ENCODE peak calls at places on chromosomes 4 and X, in seven cellular contexts. One of them, this sample, is unnamed.

GRCh38 chr4:139509727-139510410 is 46.1 kb downstream of the SETD7 start:
- DNase-seq in fibroblast of villous mesenchyme: peak
- DNase-seq in spleen: no peak
- DNase-seq in upper lobe of right lung: no peak
- DNase-seq in A549: no peak
- DNase-seq in BJ: no peak
- DNase-seq in CD8-positive, alpha-beta T cell: no peak
- DNase-seq in this sample: no peak

GRCh38 chr4:177250056-177250696 is 59.5 kb upstream of the NEIL3 start:
- DNase-seq in CD8-positive, alpha-beta T cell: peak
- DNase-seq in BJ: no peak
- DNase-seq in spleen: peak
- DNase-seq in upper lobe of right lung: peak
- DNase-seq in fibroblast of villous mesenchyme: peak
- DNase-seq in A549: peak
- DNase-seq in this sample: peak

GRCh38 chrX:80237072-80237471 is 183.2 kb upstream of the TENT5D start:
- DNase-seq in A549: no peak
- DNase-seq in BJ: no peak
- DNase-seq in upper lobe of right lung: no peak
- DNase-seq in CD8-positive, alpha-beta T cell: no peak
- DNase-seq in spleen: no peak
- DNase-seq in fibroblast of villous mesenchyme: no peak
- DNase-seq in this sample: no peak

GRCh38 chrX:150219374-150220185 is 143.5 kb upstream of the MAMLD1 start:
- DNase-seq in spleen: peak
- DNase-seq in A549: no peak
- DNase-seq in fibroblast of villous mesenchyme: peak
- DNase-seq in BJ: no peak
- DNase-seq in upper lobe of right lung: no peak
- DNase-seq in CD8-positive, alpha-beta T cell: no peak
- DNase-seq in this sample: peak

GRCh38 chr4:82346126-82346525 is 27.7 kb downstream of the HNRNPD start:
- DNase-seq in spleen: no peak
- DNase-seq in upper lobe of right lung: no peak
- DNase-seq in CD8-positive, alpha-beta T cell: no peak
- DNase-seq in fibroblast of villous mesenchyme: no peak
- DNase-seq in A549: no peak
- DNase-seq in BJ: no peak
- DNase-seq in this sample: no peak

GRCh38 chr4:75849459-75849858 is 52.8 kb downstream of the PPEF2 start:
- DNase-seq in fibroblast of villous mesenchyme: no peak
- DNase-seq in upper lobe of right lung: no peak
- DNase-seq in CD8-positive, alpha-beta T cell: no peak
- DNase-seq in BJ: no peak
- DNase-seq in A549: no peak
- DNase-seq in spleen: no peak
- DNase-seq in this sample: no peak

GRCh38 chr4:76896731-76897521 is 1.0 kb downstream of the SOWAHB start:
- DNase-seq in CD8-positive, alpha-beta T cell: no peak
- DNase-seq in spleen: no peak
- DNase-seq in A549: peak
- DNase-seq in upper lobe of right lung: peak
- DNase-seq in fibroblast of villous mesenchyme: peak
- DNase-seq in BJ: no peak
- DNase-seq in this sample: peak

GRCh38 chr4:136928957-136929411 is 603.3 kb downstream of the PCDH18 start:
- DNase-seq in BJ: no peak
- DNase-seq in A549: no peak
- DNase-seq in spleen: no peak
- DNase-seq in CD8-positive, alpha-beta T cell: no peak
- DNase-seq in fibroblast of villous mesenchyme: no peak
- DNase-seq in upper lobe of right lung: no peak
- DNase-seq in this sample: no peak

GRCh38 chr4:15890246-15890829 is 48.2 kb downstream of the FGFBP1 start:
- DNase-seq in A549: no peak
- DNase-seq in CD8-positive, alpha-beta T cell: no peak
- DNase-seq in upper lobe of right lung: no peak
- DNase-seq in BJ: no peak
- DNase-seq in fibroblast of villous mesenchyme: no peak
- DNase-seq in spleen: no peak
- DNase-seq in this sample: no peak

GRCh38 chr4:147108409-147108808 is 162.7 kb upstream of the TTC29 start:
- DNase-seq in spleen: no peak
- DNase-seq in A549: no peak
- DNase-seq in upper lobe of right lung: no peak
- DNase-seq in fibroblast of villous mesenchyme: no peak
- DNase-seq in CD8-positive, alpha-beta T cell: no peak
- DNase-seq in BJ: no peak
- DNase-seq in this sample: peak

GRCh38 chr4:169116270-169116901 is 106.3 kb upstream of the CBR4 start:
- DNase-seq in CD8-positive, alpha-beta T cell: no peak
- DNase-seq in BJ: no peak
- DNase-seq in A549: no peak
- DNase-seq in upper lobe of right lung: no peak
- DNase-seq in spleen: no peak
- DNase-seq in fibroblast of villous mesenchyme: no peak
- DNase-seq in this sample: no peak

GRCh38 chr4:139018971-139019758 is 3.6 kb downstream of the NOCT start:
- DNase-seq in upper lobe of right lung: no peak
- DNase-seq in BJ: peak
- DNase-seq in CD8-positive, alpha-beta T cell: no peak
- DNase-seq in spleen: no peak
- DNase-seq in A549: no peak
- DNase-seq in fibroblast of villous mesenchyme: peak
- DNase-seq in this sample: peak

GRCh38 chr4:148345509-148345908 is 96.7 kb downstream of the NR3C2 start:
- DNase-seq in upper lobe of right lung: no peak
- DNase-seq in CD8-positive, alpha-beta T cell: no peak
- DNase-seq in fibroblast of villous mesenchyme: no peak
- DNase-seq in spleen: no peak
- DNase-seq in BJ: no peak
- DNase-seq in A549: no peak
- DNase-seq in this sample: no peak

GRCh38 chrX:151386838-151387459 is 10.1 kb upstream of the VMA21 start:
- DNase-seq in BJ: no peak
- DNase-seq in A549: no peak
- DNase-seq in fibroblast of villous mesenchyme: peak
- DNase-seq in CD8-positive, alpha-beta T cell: no peak
- DNase-seq in spleen: no peak
- DNase-seq in upper lobe of right lung: no peak
- DNase-seq in this sample: no peak

GRCh38 chrX:110417128-110417527 is 58.5 kb downstream of the RTL9 start:
- DNase-seq in upper lobe of right lung: no peak
- DNase-seq in A549: no peak
- DNase-seq in BJ: no peak
- DNase-seq in spleen: no peak
- DNase-seq in fibroblast of villous mesenchyme: no peak
- DNase-seq in CD8-positive, alpha-beta T cell: no peak
- DNase-seq in this sample: no peak

GRCh38 chr4:84167579-84167978 is 331.5 kb downstream of the NKX6-1 start:
- DNase-seq in upper lobe of right lung: no peak
- DNase-seq in fibroblast of villous mesenchyme: no peak
- DNase-seq in CD8-positive, alpha-beta T cell: no peak
- DNase-seq in spleen: no peak
- DNase-seq in A549: no peak
- DNase-seq in BJ: no peak
- DNase-seq in this sample: no peak

GRCh38 chr4:185307136-185307950 is 88.4 kb downstream of the LRP2BP start:
- DNase-seq in fibroblast of villous mesenchyme: no peak
- DNase-seq in CD8-positive, alpha-beta T cell: no peak
- DNase-seq in spleen: no peak
- DNase-seq in upper lobe of right lung: no peak
- DNase-seq in BJ: no peak
- DNase-seq in A549: no peak
- DNase-seq in this sample: no peak

GRCh38 chr4:187887886-187888285 is 107.7 kb upstream of the ZFP42 start:
- DNase-seq in fibroblast of villous mesenchyme: no peak
- DNase-seq in upper lobe of right lung: no peak
- DNase-seq in A549: no peak
- DNase-seq in BJ: no peak
- DNase-seq in spleen: no peak
- DNase-seq in CD8-positive, alpha-beta T cell: no peak
- DNase-seq in this sample: no peak

GRCh38 chr4:186016796-186017195 is 52.2 kb upstream of the TLR3 start:
- DNase-seq in CD8-positive, alpha-beta T cell: no peak
- DNase-seq in spleen: no peak
- DNase-seq in upper lobe of right lung: no peak
- DNase-seq in A549: no peak
- DNase-seq in fibroblast of villous mesenchyme: no peak
- DNase-seq in BJ: no peak
- DNase-seq in this sample: no peak

GRCh38 chr4:1293981-1294380 is 4.3 kb downstream of the MAEA start:
- DNase-seq in upper lobe of right lung: no peak
- DNase-seq in A549: no peak
- DNase-seq in CD8-positive, alpha-beta T cell: no peak
- DNase-seq in spleen: peak
- DNase-seq in BJ: no peak
- DNase-seq in fibroblast of villous mesenchyme: peak
- DNase-seq in this sample: no peak

GRCh38 chr4:1291091-1291490 is 1.4 kb downstream of the MAEA start:
- DNase-seq in fibroblast of villous mesenchyme: no peak
- DNase-seq in CD8-positive, alpha-beta T cell: no peak
- DNase-seq in upper lobe of right lung: no peak
- DNase-seq in spleen: peak
- DNase-seq in BJ: no peak
- DNase-seq in A549: no peak
- DNase-seq in this sample: no peak

GRCh38 chr4:1290165-1290977 is 680 bp downstream of the MAEA start:
- DNase-seq in upper lobe of right lung: no peak
- DNase-seq in CD8-positive, alpha-beta T cell: no peak
- DNase-seq in A549: no peak
- DNase-seq in fibroblast of villous mesenchyme: peak
- DNase-seq in spleen: peak
- DNase-seq in BJ: no peak
- DNase-seq in this sample: peak

GRCh38 chr4:1293531-1293941 is 3.8 kb downstream of the MAEA start:
- DNase-seq in A549: no peak
- DNase-seq in upper lobe of right lung: no peak
- DNase-seq in BJ: no peak
- DNase-seq in fibroblast of villous mesenchyme: no peak
- DNase-seq in spleen: peak
- DNase-seq in CD8-positive, alpha-beta T cell: no peak
- DNase-seq in this sample: no peak

DNA sequence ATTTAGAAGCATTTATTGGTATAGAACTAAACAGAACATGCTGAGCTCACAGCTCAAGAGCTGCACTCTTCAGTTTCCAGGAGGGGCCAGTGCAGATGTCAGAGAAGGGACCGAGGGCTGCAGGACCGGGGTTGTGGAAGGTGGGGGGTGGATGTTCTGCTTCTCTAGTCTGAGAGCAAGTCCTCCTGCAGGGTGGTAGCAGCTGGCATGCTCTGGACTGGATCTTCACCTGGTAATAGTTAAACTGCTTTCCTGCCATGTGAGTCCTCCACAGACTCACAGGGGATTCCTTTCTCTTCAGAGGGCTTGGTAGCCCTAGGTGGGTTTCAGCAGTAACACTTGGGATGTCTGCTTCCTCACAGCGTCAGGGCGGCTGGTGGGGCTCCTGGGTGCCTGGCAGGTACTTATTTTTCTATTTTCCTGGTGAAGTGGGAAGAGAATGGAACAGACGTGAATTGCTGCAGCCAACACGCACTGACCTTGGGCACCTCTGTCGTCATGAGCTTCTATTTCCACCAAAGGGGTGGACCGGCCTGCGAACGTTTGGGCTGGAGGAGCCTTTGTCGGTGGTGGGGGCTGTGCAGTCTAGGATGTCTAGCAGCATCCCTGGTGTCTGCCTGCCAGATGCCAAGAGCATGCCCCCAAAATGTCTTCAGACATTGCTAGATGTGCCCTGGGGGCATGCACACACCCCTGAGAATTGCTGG is 2.5 kb downstream of the MAEA start:
- DNase-seq in A549: no peak
- DNase-seq in upper lobe of right lung: no peak
- DNase-seq in BJ: no peak
- DNase-seq in CD8-positive, alpha-beta T cell: no peak
- DNase-seq in spleen: peak
- DNase-seq in fibroblast of villous mesenchyme: no peak
- DNase-seq in this sample: no peak
- H3K4me3 ChIP-seq in A549: no peak
- H3K4me3 ChIP-seq in upper lobe of right lung: no peak
- H3K4me3 ChIP-seq in BJ: no peak
- H3K4me3 ChIP-seq in CD8-positive, alpha-beta T cell: no peak
- H3K4me3 ChIP-seq in spleen: no peak
- H3K4me3 ChIP-seq in fibroblast of villous mesenchyme: no peak
- H3K4me3 ChIP-seq in this sample: no peak

GRCh38 chr4:23819041-23819511 is 70.8 kb downstream of the PPARGC1A start:
- DNase-seq in upper lobe of right lung: no peak
- DNase-seq in BJ: peak
- DNase-seq in CD8-positive, alpha-beta T cell: no peak
- DNase-seq in A549: no peak
- DNase-seq in fibroblast of villous mesenchyme: peak
- DNase-seq in spleen: no peak
- DNase-seq in this sample: peak
- TF ChIP-seq CTCF in upper lobe of right lung: no peak
- TF ChIP-seq CTCF in BJ: no peak
- TF ChIP-seq CTCF in CD8-positive, alpha-beta T cell: no peak
- TF ChIP-seq CTCF in A549: no peak
- TF ChIP-seq CTCF in fibroblast of villous mesenchyme: no peak
- TF ChIP-seq CTCF in spleen: no peak
- TF ChIP-seq CTCF in this sample: no peak

DNA sequence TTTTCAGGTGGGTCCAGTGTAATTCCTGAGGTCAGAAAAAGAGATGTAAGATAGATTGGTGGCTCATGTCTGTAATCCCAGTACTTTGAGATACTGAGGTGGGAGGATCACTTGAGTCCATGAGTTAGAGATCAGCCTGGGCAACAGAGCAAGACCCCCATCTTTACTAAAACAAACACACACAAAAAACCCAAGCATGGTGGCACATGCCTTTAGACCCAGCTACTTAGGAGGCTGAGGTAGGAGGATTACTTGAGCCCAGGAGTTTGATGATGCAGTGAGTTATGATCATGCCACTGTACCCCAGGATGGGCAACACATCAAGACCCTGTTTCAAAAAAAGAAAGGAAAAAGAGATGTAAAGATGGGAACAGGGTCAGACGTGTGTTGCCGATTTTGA is 857.4 kb upstream of the NDST4 start:
- DNase-seq in fibroblast of villous mesenchyme: no peak
- DNase-seq in A549: no peak
- DNase-seq in upper lobe of right lung: no peak
- DNase-seq in CD8-positive, alpha-beta T cell: no peak
- DNase-seq in spleen: no peak
- DNase-seq in BJ: no peak
- DNase-seq in this sample: no peak
- H3K4me3 ChIP-seq in fibroblast of villous mesenchyme: no peak
- H3K4me3 ChIP-seq in A549: no peak
- H3K4me3 ChIP-seq in upper lobe of right lung: no peak
- H3K4me3 ChIP-seq in CD8-positive, alpha-beta T cell: no peak
- H3K4me3 ChIP-seq in spleen: no peak
- H3K4me3 ChIP-seq in BJ: no peak
- H3K4me3 ChIP-seq in this sample: no peak

DNA sequence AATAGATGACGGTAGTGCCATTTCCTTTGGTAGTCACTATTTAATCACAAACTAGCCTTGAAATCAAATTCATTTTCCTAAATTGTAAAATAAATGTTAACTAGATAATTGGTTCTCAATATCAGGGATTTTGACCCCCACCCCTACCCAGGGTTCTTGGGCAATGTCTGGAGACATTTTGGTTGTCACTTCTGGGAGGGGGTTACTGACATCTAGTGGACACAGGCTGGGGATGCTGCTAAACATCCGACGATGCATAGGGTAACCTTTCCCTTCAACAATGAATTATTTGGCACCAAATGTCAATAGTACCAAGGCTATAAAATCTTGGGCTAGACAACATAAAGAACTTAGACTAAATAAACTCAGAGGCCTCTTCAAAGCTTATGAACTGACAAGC is 285.8 kb upstream of the TRPC5 start:
- DNase-seq in BJ: no peak
- DNase-seq in spleen: no peak
- DNase-seq in A549: no peak
- DNase-seq in CD8-positive, alpha-beta T cell: no peak
- DNase-seq in fibroblast of villous mesenchyme: no peak
- DNase-seq in upper lobe of right lung: no peak
- DNase-seq in this sample: no peak
- TF ChIP-seq CTCF in BJ: no peak
- TF ChIP-seq CTCF in spleen: no peak
- TF ChIP-seq CTCF in A549: no peak
- TF ChIP-seq CTCF in CD8-positive, alpha-beta T cell: no peak
- TF ChIP-seq CTCF in fibroblast of villous mesenchyme: no peak
- TF ChIP-seq CTCF in upper lobe of right lung: no peak
- TF ChIP-seq CTCF in this sample: peak